ENCODE peak calls at places on chromosome 14, in six cellular contexts. One of them, this sample, is unnamed.

GRCh38 chr14:26775765-26776577 is 178.1 kb upstream of the NOVA1 start:
- DNase-seq in suprapubic skin: no peak
- DNase-seq in left lobe of liver: no peak
- DNase-seq in NCI-H1417: no peak
- DNase-seq in mesendoderm: peak; percentile 59
- DNase-seq in activated naive CD8-positive, alpha-beta T cell treated with anti-CD3 and anti-CD28 coated beads, Interleukin-2, amount 50 U/mL, for 24 hours: no peak
- DNase-seq in this sample: no peak

GRCh38 chr14:99728231-99728920 is 44.3 kb downstream of the CYP46A1 start:
- DNase-seq in suprapubic skin: peak; percentile 67
- DNase-seq in left lobe of liver: peak; percentile 39
- DNase-seq in NCI-H1417: no peak
- DNase-seq in mesendoderm: no peak
- DNase-seq in activated naive CD8-positive, alpha-beta T cell treated with anti-CD3 and anti-CD28 coated beads, Interleukin-2, amount 50 U/mL, for 24 hours: no peak
- DNase-seq in this sample: peak; percentile 56

GRCh38 chr14:77738559-77739250 is 22.3 kb downstream of the SNW1 start:
- DNase-seq in suprapubic skin: no peak
- DNase-seq in left lobe of liver: no peak
- DNase-seq in NCI-H1417: no peak
- DNase-seq in mesendoderm: no peak
- DNase-seq in activated naive CD8-positive, alpha-beta T cell treated with anti-CD3 and anti-CD28 coated beads, Interleukin-2, amount 50 U/mL, for 24 hours: no peak
- DNase-seq in this sample: no peak

GRCh38 chr14:99881011-99881410 is 87.8 kb downstream of the EML1 start:
- DNase-seq in suprapubic skin: no peak
- DNase-seq in left lobe of liver: no peak
- DNase-seq in NCI-H1417: no peak
- DNase-seq in mesendoderm: no peak
- DNase-seq in activated naive CD8-positive, alpha-beta T cell treated with anti-CD3 and anti-CD28 coated beads, Interleukin-2, amount 50 U/mL, for 24 hours: no peak
- DNase-seq in this sample: no peak

GRCh38 chr14:54550514-54550913 is 16.4 kb upstream of the SAMD4A start:
- DNase-seq in suprapubic skin: no peak
- DNase-seq in left lobe of liver: no peak
- DNase-seq in NCI-H1417: no peak
- DNase-seq in mesendoderm: no peak
- DNase-seq in activated naive CD8-positive, alpha-beta T cell treated with anti-CD3 and anti-CD28 coated beads, Interleukin-2, amount 50 U/mL, for 24 hours: no peak
- DNase-seq in this sample: no peak

GRCh38 chr14:102878174-102878969 is 44.1 kb upstream of the AMN start:
- DNase-seq in suprapubic skin: no peak
- DNase-seq in left lobe of liver: no peak
- DNase-seq in NCI-H1417: no peak
- DNase-seq in mesendoderm: peak; percentile 26
- DNase-seq in activated naive CD8-positive, alpha-beta T cell treated with anti-CD3 and anti-CD28 coated beads, Interleukin-2, amount 50 U/mL, for 24 hours: no peak
- DNase-seq in this sample: no peak

GRCh38 chr14:65425885-65426284 is 13.4 kb downstream of the FUT8 start:
- DNase-seq in suprapubic skin: no peak
- DNase-seq in left lobe of liver: no peak
- DNase-seq in NCI-H1417: no peak
- DNase-seq in mesendoderm: no peak
- DNase-seq in activated naive CD8-positive, alpha-beta T cell treated with anti-CD3 and anti-CD28 coated beads, Interleukin-2, amount 50 U/mL, for 24 hours: no peak
- DNase-seq in this sample: no peak

GRCh38 chr14:21048638-21049037 is 6.5 kb downstream of the RNASE7 start:
- DNase-seq in suprapubic skin: no peak
- DNase-seq in left lobe of liver: peak; percentile 64
- DNase-seq in NCI-H1417: no peak
- DNase-seq in mesendoderm: no peak
- DNase-seq in activated naive CD8-positive, alpha-beta T cell treated with anti-CD3 and anti-CD28 coated beads, Interleukin-2, amount 50 U/mL, for 24 hours: no peak
- DNase-seq in this sample: no peak

GRCh38 chr14:63032056-63032455 is 13.2 kb downstream of the KCNH5 start:
- DNase-seq in suprapubic skin: no peak
- DNase-seq in left lobe of liver: no peak
- DNase-seq in NCI-H1417: no peak
- DNase-seq in mesendoderm: no peak
- DNase-seq in activated naive CD8-positive, alpha-beta T cell treated with anti-CD3 and anti-CD28 coated beads, Interleukin-2, amount 50 U/mL, for 24 hours: no peak
- DNase-seq in this sample: no peak

GRCh38 chr14:50333010-50333409 is 20.9 kb downstream of the DMAC2L start:
- DNase-seq in suprapubic skin: no peak
- DNase-seq in left lobe of liver: no peak
- DNase-seq in NCI-H1417: no peak
- DNase-seq in mesendoderm: peak; percentile 74
- DNase-seq in activated naive CD8-positive, alpha-beta T cell treated with anti-CD3 and anti-CD28 coated beads, Interleukin-2, amount 50 U/mL, for 24 hours: no peak
- DNase-seq in this sample: no peak

GRCh38 chr14:70020350-70021170 is 141.3 kb downstream of the SMOC1 start:
- DNase-seq in suprapubic skin: no peak
- DNase-seq in left lobe of liver: no peak
- DNase-seq in NCI-H1417: no peak
- DNase-seq in mesendoderm: no peak
- DNase-seq in activated naive CD8-positive, alpha-beta T cell treated with anti-CD3 and anti-CD28 coated beads, Interleukin-2, amount 50 U/mL, for 24 hours: no peak
- DNase-seq in this sample: no peak

GRCh38 chr14:25607095-25607657 is 557.2 kb upstream of the STXBP6 start:
- DNase-seq in suprapubic skin: no peak
- DNase-seq in left lobe of liver: no peak
- DNase-seq in NCI-H1417: peak; percentile 68
- DNase-seq in mesendoderm: peak; percentile 17
- DNase-seq in activated naive CD8-positive, alpha-beta T cell treated with anti-CD3 and anti-CD28 coated beads, Interleukin-2, amount 50 U/mL, for 24 hours: no peak
- DNase-seq in this sample: no peak

GRCh38 chr14:54711312-54711711 is 144.4 kb downstream of the SAMD4A start:
- DNase-seq in suprapubic skin: no peak
- DNase-seq in left lobe of liver: no peak
- DNase-seq in NCI-H1417: no peak
- DNase-seq in mesendoderm: no peak
- DNase-seq in activated naive CD8-positive, alpha-beta T cell treated with anti-CD3 and anti-CD28 coated beads, Interleukin-2, amount 50 U/mL, for 24 hours: no peak
- DNase-seq in this sample: no peak

GRCh38 chr14:77485256-77485655 is 13.4 kb downstream of the ISM2 start:
- DNase-seq in suprapubic skin: no peak
- DNase-seq in left lobe of liver: no peak
- DNase-seq in NCI-H1417: no peak
- DNase-seq in mesendoderm: no peak
- DNase-seq in activated naive CD8-positive, alpha-beta T cell treated with anti-CD3 and anti-CD28 coated beads, Interleukin-2, amount 50 U/mL, for 24 hours: no peak
- DNase-seq in this sample: no peak

This sample was measured in sciatic nerve.